ENCODE peak calls at places on chromosomes 7 and 10, in four cellular contexts. One of them, this sample, is unnamed.

GRCh38 chr10:32459072-32459703 is 13.2 kb downstream of the CCDC7 start:
- DNase-seq in RCC 7860: no peak
- DNase-seq in activated gamma-delta T cell: no peak
- DNase-seq in heart right ventricle: no peak
- DNase-seq in this sample: no peak

GRCh38 chr10:47384148-47384921 is at the start of gene ZNF488:
- DNase-seq in activated gamma-delta T cell: peak; percentile 40
- DNase-seq in heart right ventricle: peak; percentile 78
- DNase-seq in RCC 7860: peak; percentile 70
- DNase-seq in this sample: peak; percentile 79

GRCh38 chr10:3293536-3294431 is 121.2 kb upstream of the PITRM1 start:
- DNase-seq in activated gamma-delta T cell: no peak
- DNase-seq in heart right ventricle: no peak
- DNase-seq in RCC 7860: no peak
- DNase-seq in this sample: no peak

GRCh38 chr10:98396096-98397053 is 18.6 kb downstream of the PYROXD2 start:
- DNase-seq in activated gamma-delta T cell: no peak
- DNase-seq in RCC 7860: no peak
- DNase-seq in heart right ventricle: no peak
- DNase-seq in this sample: no peak

GRCh38 chr7:152395115-152395514 is 40.7 kb downstream of the KMT2C start:
- DNase-seq in activated gamma-delta T cell: no peak
- DNase-seq in heart right ventricle: no peak
- DNase-seq in RCC 7860: peak; percentile 34
- DNase-seq in this sample: peak; percentile 53

GRCh38 chr10:130440494-130440893 is 304.3 kb downstream of the GLRX3 start:
- DNase-seq in activated gamma-delta T cell: no peak
- DNase-seq in heart right ventricle: no peak
- DNase-seq in RCC 7860: no peak
- DNase-seq in this sample: no peak

GRCh38 chr7:157952841-157953645 is 616.2 kb downstream of the DNAJB6 start:
- DNase-seq in heart right ventricle: no peak
- DNase-seq in RCC 7860: no peak
- DNase-seq in activated gamma-delta T cell: no peak
- DNase-seq in this sample: no peak

GRCh38 chr7:18402488-18403183 is 92.9 kb upstream of the HDAC9 start:
- DNase-seq in activated gamma-delta T cell: no peak
- DNase-seq in RCC 7860: no peak
- DNase-seq in heart right ventricle: no peak
- DNase-seq in this sample: peak; percentile 79

GRCh38 chr10:89782470-89782869 is 81.1 kb downstream of the KIF20B start:
- DNase-seq in RCC 7860: no peak
- DNase-seq in heart right ventricle: no peak
- DNase-seq in activated gamma-delta T cell: no peak
- DNase-seq in this sample: no peak